ENCODE peak calls at places on chromosomes 2 and 18, in six cellular contexts. L is IMR-90, F is H9, U is mesenchymal stem cell, G is H1, D is trophoblast cell. R is an unnamed sample.

GRCh38 chr2:195498176-195498575 is 158.8 kb upstream of the SLC39A10 start:
- DNase-seq in L (peak), F (peak), U (peak), G (peak), D (peak), R (peak)

GRCh38 chr2:106020821-106021316 is 173.2 kb downstream of the UXS1 start:
- DNase-seq in L (no peak), F (no peak), U (no peak), G (no peak), D (no peak), R (no peak)

GRCh38 chr2:120447122-120447785 is 101.3 kb downstream of the INHBB start:
- DNase-seq in L (no peak), F (no peak), U (no peak), G (no peak), D (no peak), R (no peak)

GRCh38 chr18:56314396-56314795 is 324.0 kb downstream of the TXNL1 start:
- DNase-seq in L (peak), F (no peak), U (no peak), G (no peak), D (no peak), R (no peak)

GRCh38 chr2:174560737-174561136 is 36.9 kb downstream of the WIPF1 start:
- DNase-seq in L (no peak), F (no peak), U (no peak), G (no peak), D (no peak), R (no peak)

GRCh38 chr2:230828272-230828961 is 36.3 kb upstream of the ITM2C start:
- DNase-seq in L (no peak), F (peak), U (no peak), G (no peak), D (no peak), R (no peak)

GRCh38 chr2:10894264-10894935 is 17.3 kb upstream of the KCNF1 start:
- DNase-seq in L (no peak), F (no peak), U (no peak), G (no peak), D (no peak), R (no peak)

GRCh38 chr2:46226620-46227019 is 70.6 kb upstream of the EPAS1 start:
- DNase-seq in L (no peak), F (no peak), U (no peak), G (no peak), D (no peak), R (no peak)

DNA sequence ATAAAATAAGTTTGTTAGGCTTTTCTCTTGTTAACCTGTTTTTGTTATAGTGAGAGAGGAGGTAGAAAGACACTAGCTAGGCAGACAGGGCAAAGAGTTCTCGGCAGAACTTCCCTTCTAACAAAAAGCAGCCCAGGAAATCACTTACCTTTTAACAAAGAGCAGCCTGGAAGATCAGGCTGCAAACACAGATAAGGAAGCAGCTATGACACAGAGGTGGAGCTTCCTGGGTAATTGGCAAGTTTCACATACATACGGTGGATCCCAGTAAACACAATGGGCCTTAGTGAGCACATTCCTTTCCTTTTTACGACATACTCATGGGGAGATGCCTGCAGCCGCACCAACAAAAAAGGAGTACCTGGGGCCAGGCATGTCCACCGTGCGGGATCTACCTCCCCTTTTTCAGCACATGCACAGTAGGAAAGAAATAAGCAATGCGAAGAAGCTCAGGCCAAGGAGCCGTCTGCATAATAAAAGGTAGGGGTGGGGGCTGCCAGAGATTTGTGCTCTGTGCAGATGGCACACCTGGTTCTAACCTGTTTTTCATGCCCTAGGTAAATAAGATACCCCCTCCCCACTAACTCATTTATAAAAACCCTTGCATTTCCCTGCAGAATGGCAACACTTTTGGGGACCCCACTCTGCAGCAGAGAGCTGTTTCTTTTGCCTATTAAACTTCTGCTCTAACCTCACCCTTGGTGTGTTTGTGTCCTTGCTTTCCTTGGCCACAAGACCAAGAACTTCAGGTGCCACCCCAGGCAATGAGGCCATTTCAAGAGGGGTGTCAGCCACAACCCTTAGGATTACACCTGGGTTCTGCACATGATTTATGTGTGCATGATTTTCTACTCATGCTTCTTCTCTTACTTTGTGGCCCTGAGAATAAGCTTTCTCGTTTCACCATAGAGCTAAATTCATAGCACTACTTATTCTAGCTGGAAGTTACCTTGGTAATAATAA is 26.5 kb downstream of the MDH1 start:
- DNase-seq in L (peak), F (peak), U (peak), G (peak), D (peak), R (no peak)
- H2BK5ac ChIP-seq in L (no peak), F (peak), U (peak), G (peak), D (peak), R (no peak)

GRCh38 chr2:197431858-197432257 is 3.0 kb downstream of the SF3B1 start:
- DNase-seq in L (no peak), F (no peak), U (no peak), G (no peak), D (no peak), R (no peak)
- H3K9ac ChIP-seq in L (no peak), F (no peak), U (peak), G (no peak), D (no peak), R (no peak)

DNA sequence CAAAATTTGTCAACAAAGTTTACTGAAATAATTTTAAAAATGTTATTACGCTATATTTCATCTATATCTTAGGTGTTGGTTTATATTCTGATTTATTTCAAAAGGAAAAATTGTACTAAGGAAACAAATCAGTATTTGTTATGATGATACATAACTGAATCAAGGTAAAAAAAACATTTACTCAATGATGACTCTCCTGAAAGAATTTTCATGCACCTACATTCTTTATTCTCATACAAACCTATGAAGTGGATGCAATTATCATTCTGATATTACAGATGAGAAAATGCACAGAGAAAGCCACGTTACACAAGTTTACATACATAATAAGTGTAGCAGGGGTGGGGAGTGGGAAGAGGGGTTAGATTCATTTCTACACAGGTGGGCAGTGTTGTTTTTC is 422.4 kb downstream of the DSEL start:
- DNase-seq in L (no peak), F (no peak), U (no peak), G (no peak), D (no peak), R (no peak)
- H4K91ac ChIP-seq in L (no peak), F (no peak), U (no peak), G (no peak), D (no peak), R (no peak)

GRCh38 chr2:206079699-206080465 is 6.1 kb downstream of the INO80D start:
- DNase-seq in L (no peak), F (peak), U (no peak), G (peak), D (no peak), R (no peak)
- H2BK5ac ChIP-seq in L (no peak), F (peak), U (no peak), G (peak), D (no peak), R (no peak)

DNA sequence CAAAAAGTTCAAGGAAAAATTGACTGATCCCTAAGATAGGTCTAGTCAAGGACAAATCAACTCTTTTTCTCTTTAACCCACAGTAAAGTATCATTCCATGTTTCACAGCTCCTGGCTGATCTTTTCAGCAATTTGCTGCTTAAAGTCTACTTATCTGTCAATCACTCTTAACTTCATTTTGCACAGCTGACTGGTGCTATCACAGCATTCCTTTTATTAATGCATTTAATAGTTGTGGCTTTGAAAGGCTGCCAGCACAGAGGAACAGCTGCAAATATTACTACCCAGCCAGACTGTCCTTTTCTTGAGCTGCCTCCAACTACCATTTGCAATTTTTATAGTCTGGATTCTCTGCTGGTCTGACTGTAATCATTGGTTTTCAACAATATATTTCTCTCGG is 303.5 kb downstream of the STK39 start:
- DNase-seq in L (peak), F (no peak), U (no peak), G (no peak), D (no peak), R (no peak)
- H3K9ac ChIP-seq in L (no peak), F (no peak), U (no peak), G (no peak), D (no peak), R (no peak)